ENCODE peak calls at places on chromosomes 2 and 18, in seven cellular contexts. X is A172; M is C1 segment of cervical spinal cord; J is breast epithelium; Q is RCC 7860; P is stimulated activated CD8-positive, alpha-beta memory T cell treated with anti-CD3 and anti-CD28 coated beads, Interleukin-2, amount 100 ng/mL, for 1 hour; D is dorsolateral prefrontal cortex. Z is an unnamed sample.

GRCh38 chr18:12031836-12032235 is 50.5 kb downstream of the IMPA2 start:
- DNase-seq in X (no peak), P (no peak), M (no peak), D (no peak), J (no peak), Q (no peak), Z (peak; percentile 66)

GRCh38 chr18:44791520-44791919 is 110.8 kb downstream of the SETBP1 start:
- DNase-seq in D (no peak), X (no peak), M (no peak), Q (no peak), P (no peak), J (no peak), Z (no peak)

GRCh38 chr2:38415023-38415422 is 38.0 kb upstream of the ATL2 start:
- DNase-seq in J (no peak), Q (no peak), D (no peak), P (no peak), M (no peak), X (no peak), Z (no peak)

GRCh38 chr2:17228461-17228860 is 289.8 kb downstream of the RAD51AP2 start:
- DNase-seq in D (no peak), M (no peak), X (no peak), P (no peak), J (no peak), Q (no peak), Z (no peak)

GRCh38 chr18:28541276-28541930 is 364.5 kb upstream of the CDH2 start:
- DNase-seq in X (no peak), D (no peak), P (no peak), M (peak; percentile 3), Q (no peak), J (no peak), Z (peak; percentile 20)

GRCh38 chr2:19461504-19461903 is 103.1 kb upstream of the OSR1 start:
- DNase-seq in D (no peak), M (no peak), X (no peak), Q (no peak), P (no peak), J (no peak), Z (no peak)

GRCh38 chr2:201697899-201698298 is 545 bp downstream of the MPP4 start:
- DNase-seq in M (no peak), X (peak; percentile 92), D (no peak), P (no peak), J (no peak), Q (peak; percentile 76), Z (no peak)

GRCh38 chr18:48529796-48530195 is 9.0 kb upstream of the CTIF start:
- DNase-seq in D (no peak), Q (peak; percentile 87), J (no peak), P (no peak), M (no peak), X (peak; percentile 40), Z (no peak)

GRCh38 chr2:20138696-20139095 is 86.2 kb downstream of the SDC1 start:
- DNase-seq in X (no peak), J (no peak), P (no peak), M (no peak), Q (no peak), D (no peak), Z (no peak)

Z was measured in tibial nerve.